ENCODE peak calls at places on chromosomes 1 and 21, in six cellular contexts. One of them, this sample, is unnamed. For H3K36me3, the result is how much of the 10 kb centered on the place peaks cover.

GRCh38 chr1:10459185-10459584 is 9.4 kb downstream of the CORT start:
- DNase-seq in spleen: no peak
- DNase-seq in mucosa of descending colon: no peak
- DNase-seq in breast epithelium: no peak
- DNase-seq in esophagus muscularis mucosa: no peak
- DNase-seq in BE2C: no peak
- DNase-seq in this sample: peak

GRCh38 chr1:222865718-222866117 is 50.9 kb downstream of the DISP1 start:
- DNase-seq in spleen: no peak
- DNase-seq in mucosa of descending colon: no peak
- DNase-seq in breast epithelium: no peak
- DNase-seq in esophagus muscularis mucosa: no peak
- DNase-seq in BE2C: no peak
- DNase-seq in this sample: no peak

GRCh38 chr1:93033785-93034184 is 45.3 kb upstream of the MTF2 start:
- DNase-seq in spleen: no peak
- DNase-seq in mucosa of descending colon: no peak
- DNase-seq in breast epithelium: no peak
- DNase-seq in esophagus muscularis mucosa: no peak
- DNase-seq in BE2C: no peak
- DNase-seq in this sample: no peak

GRCh38 chr21:35257413-35257812 is 208.3 kb upstream of the RUNX1 start:
- DNase-seq in spleen: no peak
- DNase-seq in mucosa of descending colon: no peak
- DNase-seq in breast epithelium: peak
- DNase-seq in esophagus muscularis mucosa: no peak
- DNase-seq in BE2C: no peak
- DNase-seq in this sample: peak

GRCh38 chr1:151062738-151063371 is 2.7 kb downstream of the MLLT11 start:
- DNase-seq in spleen: no peak
- DNase-seq in mucosa of descending colon: no peak
- DNase-seq in breast epithelium: no peak
- DNase-seq in esophagus muscularis mucosa: no peak
- DNase-seq in BE2C: peak
- DNase-seq in this sample: peak

GRCh38 chr1:205666372-205667166 is 13.7 kb downstream of the SLC45A3 start:
- DNase-seq in spleen: no peak
- DNase-seq in mucosa of descending colon: peak
- DNase-seq in breast epithelium: no peak
- DNase-seq in esophagus muscularis mucosa: no peak
- DNase-seq in BE2C: no peak
- DNase-seq in this sample: no peak

GRCh38 chr1:178634445-178634844 is 90.6 kb upstream of the RALGPS2 start:
- DNase-seq in spleen: no peak
- DNase-seq in mucosa of descending colon: no peak
- DNase-seq in breast epithelium: no peak
- DNase-seq in esophagus muscularis mucosa: no peak
- DNase-seq in BE2C: no peak
- DNase-seq in this sample: no peak

GRCh38 chr1:31658721-31659120 is 14.0 kb upstream of the PEF1 start:
- DNase-seq in spleen: peak
- DNase-seq in mucosa of descending colon: no peak
- DNase-seq in breast epithelium: no peak
- DNase-seq in esophagus muscularis mucosa: no peak
- DNase-seq in BE2C: no peak
- DNase-seq in this sample: no peak

GRCh38 chr1:230972855-230973271 is 5.8 kb downstream of the TTC13 start:
- DNase-seq in spleen: no peak
- DNase-seq in mucosa of descending colon: no peak
- DNase-seq in breast epithelium: no peak
- DNase-seq in esophagus muscularis mucosa: no peak
- DNase-seq in BE2C: no peak
- DNase-seq in this sample: no peak

GRCh38 chr1:194277927-194278326 is 1091.5 kb upstream of the B3GALT2 start:
- DNase-seq in spleen: no peak
- DNase-seq in mucosa of descending colon: no peak
- DNase-seq in breast epithelium: no peak
- DNase-seq in esophagus muscularis mucosa: no peak
- DNase-seq in BE2C: no peak
- DNase-seq in this sample: no peak

GRCh38 chr1:119071321-119071720 is 69.1 kb downstream of the WARS2 start:
- DNase-seq in spleen: no peak
- DNase-seq in mucosa of descending colon: no peak
- DNase-seq in breast epithelium: no peak
- DNase-seq in esophagus muscularis mucosa: no peak
- DNase-seq in BE2C: no peak
- DNase-seq in this sample: no peak

GRCh38 chr1:99198377-99198776 is 65.9 kb upstream of the PLPPR4 start:
- DNase-seq in spleen: no peak
- DNase-seq in mucosa of descending colon: no peak
- DNase-seq in breast epithelium: no peak
- DNase-seq in esophagus muscularis mucosa: no peak
- DNase-seq in BE2C: no peak
- DNase-seq in this sample: no peak

GRCh38 chr1:20063861-20064292 is 6.1 kb upstream of the PLA2G5 start:
- DNase-seq in spleen: no peak
- DNase-seq in mucosa of descending colon: no peak
- DNase-seq in breast epithelium: no peak
- DNase-seq in esophagus muscularis mucosa: peak
- DNase-seq in BE2C: no peak
- DNase-seq in this sample: peak

GRCh38 chr1:7558921-7559869 is 211.9 kb upstream of the VAMP3 start:
- DNase-seq in spleen: peak
- DNase-seq in mucosa of descending colon: peak
- DNase-seq in breast epithelium: no peak
- DNase-seq in esophagus muscularis mucosa: no peak
- DNase-seq in BE2C: no peak
- DNase-seq in this sample: no peak

GRCh38 chr1:159000627-159001026 is 9.1 kb upstream of the IFI16 start:
- DNase-seq in spleen: no peak
- DNase-seq in mucosa of descending colon: peak
- DNase-seq in breast epithelium: peak
- DNase-seq in esophagus muscularis mucosa: no peak
- DNase-seq in BE2C: peak
- DNase-seq in this sample: peak

GRCh38 chr1:98045211-98046030 is 124.6 kb upstream of the DPYD start:
- DNase-seq in spleen: peak
- DNase-seq in mucosa of descending colon: no peak
- DNase-seq in breast epithelium: no peak
- DNase-seq in esophagus muscularis mucosa: no peak
- DNase-seq in BE2C: peak
- DNase-seq in this sample: no peak

GRCh38 chr1:231626951-231627614 is 493 bp downstream of the DISC1 start:
- DNase-seq in spleen: peak
- DNase-seq in mucosa of descending colon: peak
- DNase-seq in breast epithelium: peak
- DNase-seq in esophagus muscularis mucosa: no peak
- DNase-seq in BE2C: peak
- DNase-seq in this sample: no peak

GRCh38 chr1:32051706-32052105 is 21.0 kb upstream of the TMEM39B start:
- DNase-seq in spleen: no peak
- DNase-seq in mucosa of descending colon: no peak
- DNase-seq in breast epithelium: no peak
- DNase-seq in esophagus muscularis mucosa: no peak
- DNase-seq in BE2C: no peak
- DNase-seq in this sample: no peak

GRCh38 chr1:206727981-206728380 is 42.6 kb upstream of the IL19 start:
- DNase-seq in spleen: no peak
- DNase-seq in mucosa of descending colon: no peak
- DNase-seq in breast epithelium: no peak
- DNase-seq in esophagus muscularis mucosa: no peak
- DNase-seq in BE2C: no peak
- DNase-seq in this sample: no peak

GRCh38 chr1:36497207-36497606 is 14.5 kb upstream of the CSF3R start:
- DNase-seq in spleen: no peak
- DNase-seq in mucosa of descending colon: no peak
- DNase-seq in breast epithelium: no peak
- DNase-seq in esophagus muscularis mucosa: no peak
- DNase-seq in BE2C: no peak
- DNase-seq in this sample: no peak

GRCh38 chr1:246679211-246680177 is 44.7 kb upstream of the SCCPDH start:
- DNase-seq in spleen: no peak
- DNase-seq in mucosa of descending colon: no peak
- DNase-seq in breast epithelium: no peak
- DNase-seq in esophagus muscularis mucosa: no peak
- DNase-seq in BE2C: peak
- DNase-seq in this sample: no peak

GRCh38 chr1:203593723-203594122 is 32.9 kb upstream of the ATP2B4 start:
- DNase-seq in spleen: peak
- DNase-seq in mucosa of descending colon: peak
- DNase-seq in breast epithelium: no peak
- DNase-seq in esophagus muscularis mucosa: no peak
- DNase-seq in BE2C: no peak
- DNase-seq in this sample: no peak

GRCh38 chr1:234745844-234746797 is 136.1 kb upstream of the IRF2BP2 start:
- DNase-seq in spleen: no peak
- DNase-seq in mucosa of descending colon: no peak
- DNase-seq in breast epithelium: no peak
- DNase-seq in esophagus muscularis mucosa: no peak
- DNase-seq in BE2C: peak
- DNase-seq in this sample: peak

GRCh38 chr1:157595356-157595755 is 2.5 kb downstream of the FCRL4 start:
- DNase-seq in spleen: no peak
- DNase-seq in mucosa of descending colon: no peak
- DNase-seq in breast epithelium: no peak
- DNase-seq in esophagus muscularis mucosa: peak
- DNase-seq in BE2C: no peak
- DNase-seq in this sample: no peak
- TF ChIP-seq CTCF in spleen: no peak
- TF ChIP-seq CTCF in mucosa of descending colon: no peak
- TF ChIP-seq CTCF in breast epithelium: no peak
- TF ChIP-seq CTCF in esophagus muscularis mucosa: no peak
- TF ChIP-seq CTCF in BE2C: no peak
- TF ChIP-seq CTCF in this sample: no peak

GRCh38 chr1:26552720-26553119 is 23.2 kb downstream of the RPS6KA1 start:
- DNase-seq in spleen: no peak
- DNase-seq in mucosa of descending colon: no peak
- DNase-seq in breast epithelium: no peak
- DNase-seq in esophagus muscularis mucosa: no peak
- DNase-seq in BE2C: no peak
- DNase-seq in this sample: no peak

GRCh38 chr1:26555550-26555981 is 26.0 kb downstream of the RPS6KA1 start:
- DNase-seq in spleen: no peak
- DNase-seq in mucosa of descending colon: no peak
- DNase-seq in breast epithelium: peak
- DNase-seq in esophagus muscularis mucosa: no peak
- DNase-seq in BE2C: peak
- DNase-seq in this sample: no peak

GRCh38 chr1:26556041-26556440 is 26.5 kb downstream of the RPS6KA1 start:
- DNase-seq in spleen: no peak
- DNase-seq in mucosa of descending colon: no peak
- DNase-seq in breast epithelium: no peak
- DNase-seq in esophagus muscularis mucosa: no peak
- DNase-seq in BE2C: no peak
- DNase-seq in this sample: no peak

GRCh38 chr1:26554781-26555180 is 25.2 kb downstream of the RPS6KA1 start:
- DNase-seq in spleen: no peak
- DNase-seq in mucosa of descending colon: no peak
- DNase-seq in breast epithelium: no peak
- DNase-seq in esophagus muscularis mucosa: no peak
- DNase-seq in BE2C: no peak
- DNase-seq in this sample: no peak

DNA sequence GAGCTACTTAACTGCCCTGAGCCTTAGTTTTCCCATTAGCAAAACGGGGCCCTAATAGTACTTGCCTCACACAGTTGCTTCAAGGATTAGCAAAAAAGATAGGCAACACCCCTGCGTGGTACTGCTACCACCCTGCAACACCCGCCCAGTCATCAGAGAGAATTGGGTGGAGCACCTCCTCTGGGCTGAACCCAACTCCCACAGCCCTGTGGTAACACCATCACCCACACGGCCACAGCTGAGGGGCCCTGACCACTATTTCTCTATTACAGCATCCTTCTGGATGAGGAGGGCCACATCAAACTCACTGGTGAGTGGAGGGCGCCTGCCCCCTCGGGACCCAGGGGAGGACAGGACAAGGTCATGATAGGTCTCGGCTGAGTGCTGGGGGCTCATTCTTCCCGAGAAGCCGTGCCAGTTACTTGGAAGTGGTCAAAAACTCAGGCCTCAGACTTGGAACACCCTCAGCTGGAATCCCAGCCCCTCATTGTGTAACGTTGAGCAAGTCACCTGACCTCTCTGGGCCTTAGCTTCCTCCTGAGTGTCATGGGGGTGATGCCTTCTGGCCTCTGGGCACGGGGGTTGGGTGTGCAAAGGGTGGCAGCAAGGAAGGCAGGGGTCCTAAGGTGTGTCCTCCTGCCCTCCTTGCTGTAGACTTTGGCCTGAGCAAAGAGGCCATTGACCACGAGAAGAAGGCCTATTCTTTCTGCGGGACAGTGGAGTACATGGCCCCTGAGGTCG is 24.6 kb downstream of the RPS6KA1 start:
- DNase-seq in spleen: no peak
- DNase-seq in mucosa of descending colon: no peak
- DNase-seq in breast epithelium: no peak
- DNase-seq in esophagus muscularis mucosa: no peak
- DNase-seq in BE2C: no peak
- DNase-seq in this sample: no peak
- H3K36me3 ChIP-seq in spleen: half or more
- H3K36me3 ChIP-seq in mucosa of descending colon: under half
- H3K36me3 ChIP-seq in breast epithelium: under half
- H3K36me3 ChIP-seq in esophagus muscularis mucosa: under half
- H3K36me3 ChIP-seq in BE2C: under half
- H3K36me3 ChIP-seq in this sample: under half

GRCh38 chr1:210342986-210343780 is 14.5 kb downstream of the HHAT start:
- DNase-seq in spleen: no peak
- DNase-seq in mucosa of descending colon: no peak
- DNase-seq in breast epithelium: no peak
- DNase-seq in esophagus muscularis mucosa: no peak
- DNase-seq in BE2C: peak
- DNase-seq in this sample: no peak
- H3K4me3 ChIP-seq in spleen: peak
- H3K4me3 ChIP-seq in mucosa of descending colon: no peak
- H3K4me3 ChIP-seq in breast epithelium: peak
- H3K4me3 ChIP-seq in esophagus muscularis mucosa: peak
- H3K4me3 ChIP-seq in BE2C: peak
- H3K4me3 ChIP-seq in this sample: peak

GRCh38 chr1:172397633-172398032 is 22.9 kb upstream of the C1orf105 start:
- DNase-seq in spleen: no peak
- DNase-seq in mucosa of descending colon: no peak
- DNase-seq in breast epithelium: no peak
- DNase-seq in esophagus muscularis mucosa: no peak
- DNase-seq in BE2C: no peak
- DNase-seq in this sample: no peak

GRCh38 chr1:172400073-172400737 is 20.3 kb upstream of the C1orf105 start:
- DNase-seq in spleen: no peak
- DNase-seq in mucosa of descending colon: no peak
- DNase-seq in breast epithelium: no peak
- DNase-seq in esophagus muscularis mucosa: no peak
- DNase-seq in BE2C: no peak
- DNase-seq in this sample: no peak

GRCh38 chr1:172398193-172398592 is 22.3 kb upstream of the C1orf105 start:
- DNase-seq in spleen: no peak
- DNase-seq in mucosa of descending colon: no peak
- DNase-seq in breast epithelium: no peak
- DNase-seq in esophagus muscularis mucosa: no peak
- DNase-seq in BE2C: no peak
- DNase-seq in this sample: no peak

GRCh38 chr1:172397221-172397620 is 23.3 kb upstream of the C1orf105 start:
- DNase-seq in spleen: no peak
- DNase-seq in mucosa of descending colon: no peak
- DNase-seq in breast epithelium: no peak
- DNase-seq in esophagus muscularis mucosa: no peak
- DNase-seq in BE2C: no peak
- DNase-seq in this sample: no peak

GRCh38 chr1:172399369-172400072 is 21.0 kb upstream of the C1orf105 start:
- DNase-seq in spleen: no peak
- DNase-seq in mucosa of descending colon: peak
- DNase-seq in breast epithelium: peak
- DNase-seq in esophagus muscularis mucosa: no peak
- DNase-seq in BE2C: no peak
- DNase-seq in this sample: peak
- TF ChIP-seq CTCF in spleen: peak
- TF ChIP-seq CTCF in mucosa of descending colon: peak
- TF ChIP-seq CTCF in breast epithelium: peak
- TF ChIP-seq CTCF in esophagus muscularis mucosa: peak
- TF ChIP-seq CTCF in BE2C: peak
- TF ChIP-seq CTCF in this sample: peak

This sample was measured in kidney epithelial cell.